ENCODE peak calls at places on chromosomes 7 and 10, in five cellular contexts. Q is AG04450; Y is Daoy; W is HCEC 1CT; P is activated CD4-positive, CD25-positive, alpha-beta regulatory T cell. F is an unnamed sample.

GRCh38 chr10:79103585-79103984 is 34.8 kb downstream of the ZMIZ1 start:
- DNase-seq in Q (no peak), Y (no peak), W (no peak), P (no peak), F (no peak)

GRCh38 chr10:50228672-50229071 is 22.6 kb downstream of the ASAH2 start:
- DNase-seq in Q (no peak), Y (no peak), W (no peak), P (no peak), F (no peak)

GRCh38 chr7:26278769-26279168 is 12.9 kb upstream of the SNX10 start:
- DNase-seq in Q (no peak), Y (peak), W (peak), P (no peak), F (no peak)

GRCh38 chr10:6231146-6231545 is 28.4 kb downstream of the PFKFB3 start:
- DNase-seq in Q (no peak), Y (no peak), W (no peak), P (no peak), F (no peak)

GRCh38 chr7:158858592-158859503 is 2.5 kb downstream of the DYNC2I1 start:
- DNase-seq in Q (no peak), Y (no peak), W (no peak), P (no peak), F (peak)

GRCh38 chr7:83514977-83515376 is 134.0 kb downstream of the SEMA3E start:
- DNase-seq in Q (no peak), Y (no peak), W (no peak), P (no peak), F (no peak)

GRCh38 chr7:128672927-128673517 is 930 bp downstream of the GARIN1A start:
- DNase-seq in Q (no peak), Y (peak), W (peak), P (no peak), F (no peak)

GRCh38 chr10:48882881-48883280 is 56.8 kb downstream of the LRRC18 start:
- DNase-seq in Q (no peak), Y (no peak), W (no peak), P (no peak), F (no peak)

GRCh38 chr10:47165711-47166404 is 134.1 kb upstream of the GDF10 start:
- DNase-seq in Q (peak), Y (peak), W (no peak), P (peak), F (no peak)

GRCh38 chr10:62183442-62183841 is 85.2 kb downstream of the RTKN2 start:
- DNase-seq in Q (no peak), Y (no peak), W (no peak), P (peak), F (no peak)

GRCh38 chr7:39098506-39098905 is 120.8 kb downstream of the POU6F2 start:
- DNase-seq in Q (no peak), Y (no peak), W (no peak), P (no peak), F (no peak)

GRCh38 chr10:24097771-24098207 is 111.1 kb upstream of the KIAA1217 start:
- DNase-seq in Q (no peak), Y (no peak), W (no peak), P (no peak), F (no peak)

GRCh38 chr10:95767884-95768556 is 12.1 kb downstream of the ENTPD1 start:
- DNase-seq in Q (peak), Y (peak), W (peak), P (no peak), F (no peak)

GRCh38 chr7:40541336-40541735 is 406.5 kb downstream of the SUGCT start:
- DNase-seq in Q (no peak), Y (no peak), W (peak), P (no peak), F (no peak)

GRCh38 chr7:30989824-30990140 is 26.0 kb downstream of the GHRHR start:
- DNase-seq in Q (no peak), Y (no peak), W (no peak), P (no peak), F (no peak)

GRCh38 chr10:122495406-122496340 is 34.3 kb downstream of the HTRA1 start:
- DNase-seq in Q (no peak), Y (no peak), W (peak), P (no peak), F (no peak)

GRCh38 chr7:139876622-139877283 is 47.7 kb downstream of the TBXAS1 start:
- DNase-seq in Q (no peak), Y (no peak), W (peak), P (no peak), F (no peak)

GRCh38 chr7:50558380-50559051 is 6.7 kb downstream of the DDC start:
- DNase-seq in Q (no peak), Y (no peak), W (no peak), P (no peak), F (no peak)